ENCODE peak calls at places on chromosomes 3 and 15, in eight cellular contexts. U is HAP-1, F is body of pancreas, T is A673, A is heart left ventricle, P is HepG2, S is neural progenitor cell, Y is fibroblast of lung. Z is an unnamed sample. For H3K4me1, the result is how much of the 10 kb centered on the place peaks cover.

GRCh38 chr3:45807645-45808540 is 11.6 kb upstream of the SLC6A20 start:
- DNase-seq in Y (no peak), S (no peak), P (no peak), U (no peak), A (no peak), T (no peak), F (no peak), Z (no peak)

GRCh38 chr3:108090066-108090700 is 648 bp downstream of the CD47 start:
- DNase-seq in S (peak), U (no peak), F (peak), P (no peak), A (peak), T (peak), Y (peak), Z (peak)

GRCh38 chr15:85423256-85423655 is 42.9 kb downstream of the AKAP13 start:
- DNase-seq in F (no peak), S (no peak), P (no peak), T (no peak), A (no peak), Y (no peak), U (no peak), Z (no peak)

GRCh38 chr3:8413337-8413926 is 88.2 kb upstream of the LMCD1 start:
- DNase-seq in P (no peak), F (no peak), A (no peak), S (no peak), U (no peak), T (no peak), Y (no peak), Z (no peak)

GRCh38 chr3:50567386-50568182 is at the start of gene C3orf18:
- DNase-seq in S (peak), Y (peak), F (peak), P (peak), U (no peak), T (peak), A (peak), Z (peak)

GRCh38 chr3:113895964-113896363 is 51.8 kb upstream of the ZDHHC23 start:
- DNase-seq in F (no peak), U (no peak), Y (no peak), T (no peak), S (no peak), P (no peak), A (no peak), Z (peak)

GRCh38 chr3:122942241-122942640 is 85.3 kb downstream of the SEMA5B start:
- DNase-seq in F (no peak), S (no peak), U (no peak), T (no peak), Y (no peak), A (no peak), P (no peak), Z (peak)

GRCh38 chr3:157493627-157494550 is 9.3 kb downstream of the VEPH1 start:
- DNase-seq in Y (peak), S (peak), U (no peak), F (no peak), T (peak), P (peak), A (no peak), Z (peak)

GRCh38 chr3:10753964-10754363 is 62.1 kb upstream of the SLC6A11 start:
- DNase-seq in P (peak), T (peak), S (peak), A (peak), U (peak), Y (peak), F (no peak), Z (peak)

GRCh38 chr3:136752046-136752326 is 192 bp downstream of the STAG1 start:
- DNase-seq in S (peak), Y (no peak), U (no peak), P (no peak), T (no peak), F (no peak), A (no peak), Z (no peak)

GRCh38 chr3:187919535-187919934 is 174.3 kb upstream of the BCL6 start:
- DNase-seq in A (no peak), F (no peak), P (no peak), Y (no peak), T (no peak), S (no peak), U (no peak), Z (no peak)

GRCh38 chr3:172138792-172139507 is 99.6 kb downstream of the FNDC3B start:
- DNase-seq in Y (no peak), P (peak), A (peak), F (peak), U (peak), T (peak), S (no peak), Z (peak)

GRCh38 chr3:155423526-155423925 is 130.0 kb upstream of the STRIT1 start:
- DNase-seq in T (no peak), U (no peak), P (no peak), F (no peak), Y (no peak), A (no peak), S (no peak), Z (no peak)

GRCh38 chr15:38885001-38885400 is 320.4 kb upstream of the RASGRP1 start:
- DNase-seq in U (no peak), Y (no peak), T (no peak), A (no peak), P (peak), F (no peak), S (no peak), Z (no peak)

GRCh38 chr3:114545196-114545595 is 251.4 kb downstream of the TIGIT start:
- DNase-seq in U (no peak), Y (no peak), P (peak), F (no peak), A (no peak), S (no peak), T (no peak), Z (no peak)

GRCh38 chr3:15794303-15794771 is 3.4 kb downstream of the ANKRD28 start:
- DNase-seq in U (no peak), T (no peak), F (no peak), A (no peak), S (no peak), Y (peak), P (no peak), Z (peak)
- H3K4me1 ChIP-seq in U (under half), T (under half), F (under half), A (under half), S (under half), Y (under half), P (under half), Z (under half)

GRCh38 chr15:72269739-72270138 is 2.6 kb downstream of the PARP6 start:
- DNase-seq in T (no peak), F (no peak), P (no peak), Y (no peak), U (no peak), A (no peak), S (no peak), Z (no peak)
- H3K4me1 ChIP-seq in T (under half), F (under half), P (under half), Y (under half), U (under half), A (under half), S (under half), Z (under half)

GRCh38 chr3:23948761-23949160 is 3.7 kb downstream of the NR1D2 start:
- DNase-seq in A (no peak), P (no peak), Y (no peak), F (no peak), U (no peak), T (no peak), S (no peak), Z (peak)

GRCh38 chr3:23944861-23945652 is at the start of gene NR1D2:
- DNase-seq in F (peak), U (peak), S (peak), P (peak), T (peak), A (peak), Y (peak), Z (peak)

GRCh38 chr3:23944007-23944760 is 902 bp upstream of the NR1D2 start:
- DNase-seq in A (no peak), T (no peak), P (no peak), S (no peak), F (no peak), Y (no peak), U (no peak), Z (no peak)

GRCh38 chr3:23945653-23945902 is 492 bp downstream of the NR1D2 start:
- DNase-seq in U (no peak), Y (no peak), P (no peak), T (no peak), F (no peak), A (no peak), S (no peak), Z (no peak)

DNA sequence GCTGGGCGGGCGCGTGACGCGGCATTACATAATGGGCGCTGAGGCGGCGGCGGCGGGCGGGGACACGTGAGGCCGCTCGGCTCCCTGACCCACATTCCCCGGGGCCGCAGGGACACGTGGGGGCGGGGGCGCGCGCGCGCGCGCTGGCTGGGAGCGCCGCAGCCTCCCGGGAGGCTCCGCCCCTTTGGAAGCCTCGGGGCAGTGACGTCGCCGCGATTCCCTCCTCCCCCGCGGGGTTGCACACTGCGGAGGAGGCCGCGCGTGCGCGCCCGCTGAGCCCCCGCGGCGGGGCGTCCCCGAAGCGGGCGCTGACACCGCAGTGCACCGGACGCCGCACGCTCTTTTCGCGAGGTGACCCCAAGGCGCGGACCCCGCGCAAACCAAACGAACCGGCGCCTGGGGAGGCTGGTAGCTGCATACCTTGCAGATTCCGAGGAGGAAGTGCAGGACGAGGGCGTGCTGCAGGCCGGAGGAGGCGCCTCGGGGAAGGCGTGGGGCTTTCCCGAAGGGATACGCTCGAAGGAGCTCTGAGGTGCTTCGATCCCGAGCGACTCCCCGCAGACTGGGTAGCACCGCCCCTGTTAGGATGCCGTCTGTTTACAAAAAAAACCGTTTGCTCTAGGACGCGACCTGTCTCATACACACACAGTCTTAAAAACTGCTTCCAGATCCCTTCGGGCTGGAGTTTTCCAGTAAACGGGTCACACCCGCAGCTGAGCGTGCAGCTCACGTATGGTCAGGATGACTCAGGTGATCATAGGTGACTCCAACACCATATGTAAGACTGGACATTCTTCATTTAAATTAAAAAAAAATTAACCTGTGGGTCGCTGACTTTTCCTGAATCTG is 1.0 kb downstream of the NR1D2 start:
- DNase-seq in U (peak), A (peak), F (peak), T (peak), Y (peak), S (peak), P (peak), Z (peak)
- H3K4me1 ChIP-seq in U (under half), A (under half), F (half or more), T (under half), Y (under half), S (under half), P (half or more), Z (under half)

DNA sequence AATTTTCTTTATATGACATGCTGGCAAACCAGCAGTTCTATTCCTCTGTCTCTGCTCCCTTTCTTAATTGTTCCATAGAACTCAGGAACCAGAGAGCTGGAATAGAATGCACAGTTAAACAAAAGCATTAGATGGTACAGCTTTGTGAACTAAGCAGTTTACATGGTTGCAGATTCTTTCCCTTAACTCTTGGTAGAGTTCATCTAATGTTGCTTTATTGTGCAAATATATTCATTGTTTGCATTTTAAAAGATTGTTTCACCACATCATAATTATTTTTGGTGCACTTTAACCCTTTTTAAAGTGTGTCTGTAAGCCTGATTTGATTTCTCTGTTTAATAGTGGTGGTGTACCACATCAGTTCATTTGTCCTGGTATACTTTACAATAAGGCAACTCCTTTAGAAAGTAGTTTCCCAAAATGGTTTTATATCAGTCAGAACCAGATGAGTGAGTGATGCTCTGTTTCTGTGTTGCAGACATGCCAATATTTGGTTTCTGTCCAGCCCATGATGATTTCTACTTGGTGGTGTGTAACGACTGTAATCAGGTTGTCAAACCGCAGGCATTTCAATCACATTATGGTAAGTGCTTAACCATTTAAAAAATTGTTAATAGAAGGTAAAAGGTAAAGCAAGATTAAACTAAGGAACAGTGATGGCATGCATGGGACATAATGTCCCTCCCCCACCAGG is 39.9 kb upstream of the SCAANT1 start:
- DNase-seq in F (no peak), U (peak), P (no peak), A (no peak), Y (no peak), T (no peak), S (peak), Z (no peak)
- H3K4me1 ChIP-seq in F (half or more), U (under half), P (under half), A (under half), Y (under half), T (under half), S (under half), Z (under half)

DNA sequence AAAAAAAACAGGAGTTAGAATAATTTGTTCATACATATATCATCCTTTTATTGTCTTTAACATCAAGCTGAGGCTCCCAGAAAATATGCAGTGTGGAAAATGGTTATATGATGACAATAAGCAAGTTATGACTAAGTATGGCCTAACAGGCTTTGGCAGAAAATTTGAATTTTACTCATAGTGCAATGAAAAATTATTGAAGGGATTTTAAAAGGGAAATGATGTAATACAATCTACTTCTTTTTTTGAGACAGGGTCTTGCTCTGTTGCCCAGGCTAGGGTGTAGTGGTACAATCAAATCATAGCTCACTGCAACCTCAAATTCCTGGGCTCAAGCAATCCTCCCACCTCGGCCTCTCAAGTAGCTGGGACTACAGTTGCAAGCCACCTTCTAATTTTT is 78.7 kb downstream of the FAIM start:
- DNase-seq in F (no peak), Y (peak), P (no peak), U (no peak), S (no peak), A (no peak), T (no peak), Z (peak)
- H3K4me1 ChIP-seq in F (half or more), Y (under half), P (under half), U (under half), S (under half), A (under half), T (under half), Z (under half)

GRCh38 chr3:28574036-28574435 is 225.4 kb upstream of the AZI2 start:
- DNase-seq in Y (no peak), S (no peak), U (no peak), A (no peak), P (no peak), F (no peak), T (no peak), Z (no peak)

GRCh38 chr3:28575100-28575747 is 226.6 kb upstream of the AZI2 start:
- DNase-seq in A (peak), S (peak), U (no peak), Y (peak), F (peak), T (no peak), P (no peak), Z (no peak)

GRCh38 chr3:28577941-28578340 is 229.3 kb upstream of the AZI2 start:
- DNase-seq in A (no peak), T (no peak), P (no peak), S (no peak), F (no peak), U (no peak), Y (no peak), Z (no peak)

GRCh38 chr3:28576590-28577220 is 228.1 kb upstream of the AZI2 start:
- DNase-seq in S (peak), P (no peak), Y (no peak), F (no peak), U (no peak), A (no peak), T (no peak), Z (no peak)

DNA sequence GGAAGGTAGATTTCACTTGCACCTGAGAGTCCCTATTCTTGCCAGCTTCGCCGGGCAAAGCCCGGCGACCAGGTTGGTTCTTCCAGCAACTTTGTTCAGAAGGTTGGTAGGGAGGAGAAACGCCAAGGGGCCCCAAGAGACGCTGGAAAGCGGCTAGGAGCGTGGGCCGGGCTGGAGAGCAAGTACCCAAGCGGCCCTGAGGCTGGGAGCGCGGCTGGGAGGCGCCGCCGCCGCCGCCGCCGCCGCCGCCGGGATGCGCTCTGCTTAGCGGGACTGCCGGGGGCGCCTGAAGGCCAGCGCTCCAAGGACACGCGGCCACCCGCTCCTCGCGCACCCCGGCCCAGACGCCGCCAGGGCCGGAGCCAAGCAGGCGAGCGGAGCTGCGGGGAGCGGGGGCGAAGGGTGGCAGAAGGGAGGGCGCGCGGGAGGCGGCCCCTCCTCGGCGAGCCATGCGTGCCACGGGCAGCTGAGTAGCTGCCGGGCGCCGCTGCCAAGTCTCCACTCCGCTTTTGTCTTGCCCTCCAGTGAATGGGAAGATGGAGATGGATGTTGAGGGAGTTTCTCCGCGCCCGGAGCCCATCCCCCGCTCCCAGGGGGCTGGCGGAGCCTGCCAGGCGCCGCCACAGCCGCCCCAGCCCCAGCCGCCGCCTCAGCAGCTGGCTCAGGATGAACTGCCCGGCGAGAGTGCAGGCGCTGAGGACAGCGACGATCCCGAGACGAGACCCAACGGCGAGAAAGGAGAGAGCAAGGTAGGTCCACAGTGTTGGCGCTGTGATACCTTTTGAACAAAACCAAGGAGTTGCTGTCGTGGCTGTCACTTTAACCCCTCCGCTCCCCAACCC is 227.3 kb upstream of the AZI2 start:
- DNase-seq in S (peak), U (no peak), T (peak), P (no peak), Y (no peak), F (peak), A (peak), Z (no peak)
- H3K4me1 ChIP-seq in S (under half), U (under half), T (under half), P (under half), Y (under half), F (under half), A (under half), Z (under half)

DNA sequence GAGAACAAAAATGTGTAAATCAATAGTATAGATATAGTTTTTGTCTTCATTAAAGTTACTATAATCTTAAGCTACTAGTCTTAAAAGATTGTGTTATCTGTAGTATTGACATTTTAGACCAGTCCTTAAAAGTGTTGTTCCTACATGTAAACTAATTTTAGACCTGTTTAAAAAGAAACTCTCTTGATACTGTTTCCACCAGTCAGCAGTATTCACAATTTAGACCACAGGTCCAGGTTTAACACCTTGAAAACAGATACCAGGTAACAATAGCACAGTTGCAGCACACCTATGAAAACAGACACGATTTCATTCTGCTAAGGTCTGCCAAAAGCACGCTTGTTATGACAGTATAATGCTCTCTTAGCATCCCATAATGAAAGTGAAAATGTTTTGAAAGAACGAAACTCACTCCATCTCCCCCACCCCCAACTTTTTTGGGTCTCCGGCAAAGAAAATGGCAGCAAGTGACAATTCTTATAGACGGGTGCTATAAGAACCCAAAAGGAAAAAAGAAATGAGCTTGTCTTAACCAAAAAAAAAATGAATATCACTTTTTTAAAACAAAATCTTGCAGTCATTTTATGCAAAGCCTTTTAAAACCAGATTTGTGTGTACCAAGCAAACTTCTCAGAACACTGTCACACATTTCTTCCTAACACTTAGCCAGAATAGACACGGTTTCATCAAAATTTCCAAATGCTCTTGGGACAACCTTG is 1.6 kb downstream of the EIF4E3 start:
- DNase-seq in F (no peak), U (no peak), A (no peak), Y (no peak), T (no peak), P (no peak), S (no peak), Z (no peak)
- H3K4me1 ChIP-seq in F (under half), U (under half), A (under half), Y (under half), T (under half), P (under half), S (under half), Z (under half)

Z was measured in PC-3.